ENCODE peak calls at places on chromosome 5, in seven cellular contexts. B is GM12865, F is cardiac muscle cell, T is uterus, J is astrocyte of the spinal cord, P is fibroblast of mammary gland, I is adrenal gland. X is an unnamed sample.

GRCh38 chr5:131773805-131774204 is 23.0 kb downstream of the FNIP1 start:
- DNase-seq in T (no peak), F (no peak), P (no peak), J (no peak), I (no peak), B (no peak), X (no peak)

GRCh38 chr5:61450170-61450815 is 118.2 kb downstream of the ZSWIM6 start:
- DNase-seq in F (peak; percentile 87), P (peak; percentile 92), B (no peak), T (no peak), I (no peak), J (peak; percentile 88), X (no peak)

GRCh38 chr5:18179579-18179978 is 545.3 kb downstream of the TAF11L14 start:
- DNase-seq in P (no peak), B (no peak), J (no peak), T (no peak), I (no peak), F (no peak), X (no peak)

GRCh38 chr5:137629646-137630045 is 106.2 kb downstream of the KLHL3 start:
- DNase-seq in J (peak; percentile 42), T (no peak), P (peak; percentile 70), B (peak; percentile 62), F (peak; percentile 77), I (no peak), X (peak; percentile 85)

GRCh38 chr5:102018279-102018678 is 277.8 kb downstream of the SLCO4C1 start:
- DNase-seq in I (no peak), P (no peak), B (no peak), F (no peak), J (no peak), T (no peak), X (no peak)

GRCh38 chr5:122844916-122845252 is 529 bp upstream of the SNX24 start:
- DNase-seq in I (peak; percentile 22), F (no peak), T (no peak), P (no peak), B (peak; percentile 67), J (no peak), X (peak; percentile 49)

GRCh38 chr5:139422307-139422893 is 16.9 kb downstream of the DNAJC18 start:
- DNase-seq in T (no peak), I (peak; percentile 51), P (peak; percentile 77), F (peak; percentile 84), J (peak; percentile 78), B (peak; percentile 85), X (peak; percentile 81)

GRCh38 chr5:180201051-180201987 is 7.7 kb downstream of the RASGEF1C start:
- DNase-seq in I (no peak), P (peak; percentile 28), B (no peak), T (no peak), J (no peak), F (peak; percentile 55), X (no peak)

GRCh38 chr5:93588586-93589347 is 5.7 kb downstream of the NR2F1 start:
- DNase-seq in B (no peak), T (no peak), F (peak; percentile 48), I (peak; percentile 31), P (no peak), J (peak; percentile 55), X (no peak)

GRCh38 chr5:143248822-143249579 is 154.5 kb downstream of the NR3C1 start:
- DNase-seq in B (no peak), P (peak; percentile 86), J (peak; percentile 81), T (no peak), I (peak; percentile 49), F (peak; percentile 65), X (no peak)

GRCh38 chr5:140293091-140293996 is 9.6 kb downstream of the PFDN1 start:
- DNase-seq in J (peak; percentile 42), P (peak; percentile 66), B (no peak), I (no peak), T (no peak), F (peak; percentile 59), X (no peak)

GRCh38 chr5:82730862-82731261 is 346.3 kb downstream of the TMEM167A start:
- DNase-seq in T (no peak), J (no peak), I (no peak), B (no peak), F (no peak), P (no peak), X (no peak)

GRCh38 chr5:115573133-115573532 is 28.6 kb upstream of the FEM1C start:
- DNase-seq in B (no peak), T (no peak), J (peak; percentile 84), F (peak; percentile 58), P (peak; percentile 60), I (no peak), X (no peak)

GRCh38 chr5:9358961-9359686 is 186.8 kb downstream of the SEMA5A start:
- DNase-seq in J (peak; percentile 86), P (peak; percentile 43), B (no peak), T (no peak), F (peak; percentile 77), I (no peak), X (no peak)

GRCh38 chr5:143084452-143084851 is 314.3 kb downstream of the ARHGAP26 start:
- DNase-seq in I (no peak), T (no peak), B (no peak), P (no peak), J (no peak), F (no peak), X (no peak)

GRCh38 chr5:115069087-115069968 is 100.4 kb downstream of the TRIM36 start:
- DNase-seq in B (peak; percentile 47), I (peak; percentile 48), J (peak; percentile 51), P (peak; percentile 53), T (no peak), F (peak; percentile 53), X (peak; percentile 7)

GRCh38 chr5:142881076-142881466 is 110.9 kb downstream of the ARHGAP26 start:
- DNase-seq in T (no peak), B (peak; percentile 49), I (no peak), P (peak; percentile 87), F (peak; percentile 71), J (peak; percentile 43), X (no peak)

GRCh38 chr5:158770506-158770905 is 329.2 kb downstream of the EBF1 start:
- DNase-seq in B (peak; percentile 13), J (no peak), I (no peak), P (peak; percentile 75), F (peak; percentile 62), T (peak; percentile 22), X (no peak)
- TF ChIP-seq CTCF in B (no peak), J (no peak), I (no peak), P (peak; percentile 63), F (peak; percentile 48), T (no peak), X (peak; percentile 42)

GRCh38 chr5:175523292-175523691 is 44.9 kb downstream of the SFXN1 start:
- DNase-seq in B (no peak), J (no peak), T (no peak), I (no peak), F (no peak), P (no peak), X (no peak)
- TF ChIP-seq CTCF in B (no peak), J (no peak), T (no peak), I (no peak), F (no peak), P (no peak), X (no peak)

GRCh38 chr5:7851617-7852289 is 820 bp upstream of the CFAP90 start:
- DNase-seq in P (no peak), B (no peak), J (no peak), F (no peak), I (no peak), T (no peak), X (no peak)

GRCh38 chr5:7849531-7850240 is 1.2 kb downstream of the CFAP90 start:
- DNase-seq in P (no peak), B (no peak), F (peak; percentile 14), J (no peak), I (peak; percentile 17), T (no peak), X (no peak)

GRCh38 chr5:7851240-7851592 is 283 bp upstream of the CFAP90 start:
- DNase-seq in I (no peak), J (no peak), P (no peak), B (no peak), T (no peak), F (no peak), X (no peak)

GRCh38 chr5:7850241-7850532 is 746 bp downstream of the CFAP90 start:
- DNase-seq in B (no peak), F (no peak), T (peak; percentile 34), J (no peak), I (no peak), P (no peak), X (no peak)

DNA sequence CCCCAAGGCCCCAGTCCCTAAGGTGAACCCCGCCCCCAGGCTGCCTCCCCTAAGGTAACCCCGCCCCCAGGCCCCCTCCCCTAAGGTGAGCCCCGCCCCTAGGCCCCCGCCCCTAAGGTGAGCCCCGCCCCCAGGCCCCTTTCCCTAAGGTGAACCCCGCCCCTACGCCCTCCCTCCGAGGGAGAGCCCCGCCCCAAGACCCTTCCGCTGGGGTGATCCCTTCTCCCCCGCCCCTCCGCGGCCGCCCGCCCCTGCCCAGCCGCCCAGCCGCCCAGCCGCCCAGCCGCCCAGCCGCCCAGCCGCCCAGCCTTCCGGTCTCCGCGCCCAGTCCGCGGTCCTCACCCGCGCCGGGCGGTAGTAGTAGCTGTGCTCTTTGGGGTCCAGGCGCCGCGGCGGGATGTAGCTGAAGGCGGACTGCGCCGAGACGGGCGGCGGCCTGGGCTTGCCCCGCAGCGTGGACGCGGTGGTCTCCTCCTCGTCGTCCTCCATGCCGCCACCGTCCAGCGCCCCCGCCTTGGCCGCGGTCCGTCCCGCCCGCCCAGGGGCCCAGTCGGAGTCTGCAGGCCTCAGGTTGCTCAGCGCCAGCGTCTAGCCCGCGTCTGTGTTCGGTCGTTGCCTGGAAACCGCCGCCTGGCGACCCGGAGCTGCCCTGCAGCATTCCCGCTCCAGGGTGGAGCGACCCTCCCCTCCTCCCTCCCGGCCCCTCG is at the start of gene CFAP90:
- DNase-seq in J (peak; percentile 41), F (peak; percentile 66), P (peak; percentile 35), B (no peak), T (peak; percentile 52), I (peak; percentile 35), X (no peak)
- TF ChIP-seq CTCF in J (peak; percentile 59), F (peak; percentile 56), P (peak; percentile 32), B (no peak), T (peak; percentile 19), I (peak; percentile 8), X (no peak)

GRCh38 chr5:58493136-58493535 is 1.9 kb downstream of the GAPT start:
- DNase-seq in J (no peak), B (no peak), F (no peak), P (no peak), T (no peak), I (no peak), X (no peak)

GRCh38 chr5:58499951-58500350 is 8.7 kb downstream of the GAPT start:
- DNase-seq in P (no peak), F (no peak), B (no peak), T (no peak), J (no peak), I (no peak), X (no peak)

GRCh38 chr5:58499231-58499630 is 8.0 kb downstream of the GAPT start:
- DNase-seq in F (no peak), J (no peak), I (no peak), B (no peak), P (no peak), T (no peak), X (no peak)

GRCh38 chr5:58497956-58498942 is 7.0 kb downstream of the GAPT start:
- DNase-seq in I (peak; percentile 46), T (no peak), F (peak; percentile 67), B (no peak), J (peak; percentile 45), P (peak; percentile 51), X (no peak)

DNA sequence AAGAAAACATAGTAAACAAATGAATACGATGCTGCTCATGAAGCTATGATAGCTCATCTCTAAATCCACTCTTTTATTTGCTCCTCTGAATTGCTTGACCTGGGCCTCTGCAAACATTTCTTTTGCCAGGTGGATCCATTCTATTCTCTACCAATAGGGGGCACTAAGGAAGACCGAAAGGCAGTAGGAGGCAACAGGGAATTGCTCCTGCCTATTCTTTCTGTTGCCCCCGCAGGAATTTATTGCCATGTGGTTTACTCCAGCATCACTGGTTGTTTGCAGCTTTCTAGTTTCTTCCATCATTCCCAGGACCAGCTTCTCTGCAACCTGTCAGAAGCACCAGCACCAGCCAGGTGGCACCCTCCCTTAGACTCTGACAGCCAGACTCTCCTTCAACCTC is 5.3 kb downstream of the GAPT start:
- DNase-seq in F (no peak), T (no peak), B (no peak), I (no peak), P (no peak), J (no peak), X (no peak)
- TF ChIP-seq CTCF in F (peak; percentile 30), T (no peak), B (peak; percentile 30), I (no peak), P (peak; percentile 33), J (peak; percentile 23), X (peak; percentile 35)